ENCODE peak calls at places on chromosomes 7 and 10, in nine cellular contexts. One of them, this sample, is unnamed. For H3K36me3, the result is how much of the 10 kb centered on the place peaks cover.

GRCh38 chr7:144869072-144869471 is 33.2 kb upstream of the TPK1 start:
- DNase-seq in HCT116: no peak
- DNase-seq in neural progenitor cell: no peak
- DNase-seq in MM.1S: no peak
- DNase-seq in GM23338: peak
- DNase-seq in PC-3: no peak
- DNase-seq in GM23248: no peak
- DNase-seq in hepatocyte: no peak
- DNase-seq in SK-N-SH: no peak
- DNase-seq in this sample: no peak

GRCh38 chr7:143988986-143989745 is 11.0 kb upstream of the OR6B1 start:
- DNase-seq in HCT116: no peak
- DNase-seq in neural progenitor cell: no peak
- DNase-seq in MM.1S: no peak
- DNase-seq in GM23338: no peak
- DNase-seq in PC-3: no peak
- DNase-seq in GM23248: peak
- DNase-seq in hepatocyte: no peak
- DNase-seq in SK-N-SH: no peak
- DNase-seq in this sample: no peak

GRCh38 chr10:71547841-71548493 is 151.2 kb downstream of the CDH23 start:
- DNase-seq in HCT116: no peak
- DNase-seq in neural progenitor cell: peak
- DNase-seq in MM.1S: no peak
- DNase-seq in GM23338: no peak
- DNase-seq in PC-3: no peak
- DNase-seq in GM23248: no peak
- DNase-seq in hepatocyte: peak
- DNase-seq in SK-N-SH: no peak
- DNase-seq in this sample: no peak

GRCh38 chr10:104809288-104810090 is 168.4 kb downstream of the SORCS3 start:
- DNase-seq in HCT116: peak
- DNase-seq in neural progenitor cell: no peak
- DNase-seq in MM.1S: peak
- DNase-seq in GM23338: peak
- DNase-seq in PC-3: peak
- DNase-seq in GM23248: peak
- DNase-seq in hepatocyte: peak
- DNase-seq in SK-N-SH: no peak
- DNase-seq in this sample: no peak

GRCh38 chr7:127532736-127533135 is 52.7 kb downstream of the GCC1 start:
- DNase-seq in HCT116: no peak
- DNase-seq in neural progenitor cell: no peak
- DNase-seq in MM.1S: no peak
- DNase-seq in GM23338: no peak
- DNase-seq in PC-3: no peak
- DNase-seq in GM23248: no peak
- DNase-seq in hepatocyte: no peak
- DNase-seq in SK-N-SH: no peak
- DNase-seq in this sample: no peak

GRCh38 chr10:128144547-128144946 is 18.3 kb upstream of the MKI67 start:
- DNase-seq in HCT116: no peak
- DNase-seq in neural progenitor cell: no peak
- DNase-seq in MM.1S: no peak
- DNase-seq in GM23338: no peak
- DNase-seq in PC-3: no peak
- DNase-seq in GM23248: no peak
- DNase-seq in hepatocyte: no peak
- DNase-seq in SK-N-SH: no peak
- DNase-seq in this sample: no peak

GRCh38 chr10:3497581-3497980 is 287.4 kb downstream of the KLF6 start:
- DNase-seq in HCT116: no peak
- DNase-seq in neural progenitor cell: no peak
- DNase-seq in MM.1S: no peak
- DNase-seq in GM23338: no peak
- DNase-seq in PC-3: no peak
- DNase-seq in GM23248: no peak
- DNase-seq in hepatocyte: no peak
- DNase-seq in SK-N-SH: no peak
- DNase-seq in this sample: no peak

GRCh38 chr10:21925851-21926250 is 77.7 kb downstream of the DNAJC1 start:
- DNase-seq in HCT116: no peak
- DNase-seq in neural progenitor cell: no peak
- DNase-seq in MM.1S: no peak
- DNase-seq in GM23338: no peak
- DNase-seq in PC-3: no peak
- DNase-seq in GM23248: no peak
- DNase-seq in hepatocyte: no peak
- DNase-seq in SK-N-SH: no peak
- DNase-seq in this sample: no peak

GRCh38 chr10:61752111-61753011 is 89.6 kb downstream of the CABCOCO1 start:
- DNase-seq in HCT116: peak
- DNase-seq in neural progenitor cell: no peak
- DNase-seq in MM.1S: peak
- DNase-seq in GM23338: no peak
- DNase-seq in PC-3: peak
- DNase-seq in GM23248: peak
- DNase-seq in hepatocyte: peak
- DNase-seq in SK-N-SH: no peak
- DNase-seq in this sample: peak

GRCh38 chr10:61749271-61749670 is 86.5 kb downstream of the CABCOCO1 start:
- DNase-seq in HCT116: no peak
- DNase-seq in neural progenitor cell: no peak
- DNase-seq in MM.1S: no peak
- DNase-seq in GM23338: no peak
- DNase-seq in PC-3: peak
- DNase-seq in GM23248: no peak
- DNase-seq in hepatocyte: no peak
- DNase-seq in SK-N-SH: no peak
- DNase-seq in this sample: no peak

GRCh38 chr10:61751599-61751998 is 88.9 kb downstream of the CABCOCO1 start:
- DNase-seq in HCT116: no peak
- DNase-seq in neural progenitor cell: no peak
- DNase-seq in MM.1S: no peak
- DNase-seq in GM23338: no peak
- DNase-seq in PC-3: peak
- DNase-seq in GM23248: peak
- DNase-seq in hepatocyte: no peak
- DNase-seq in SK-N-SH: no peak
- DNase-seq in this sample: no peak

GRCh38 chr10:61753453-61753852 is 90.7 kb downstream of the CABCOCO1 start:
- DNase-seq in HCT116: no peak
- DNase-seq in neural progenitor cell: no peak
- DNase-seq in MM.1S: no peak
- DNase-seq in GM23338: no peak
- DNase-seq in PC-3: no peak
- DNase-seq in GM23248: no peak
- DNase-seq in hepatocyte: no peak
- DNase-seq in SK-N-SH: no peak
- DNase-seq in this sample: no peak

DNA sequence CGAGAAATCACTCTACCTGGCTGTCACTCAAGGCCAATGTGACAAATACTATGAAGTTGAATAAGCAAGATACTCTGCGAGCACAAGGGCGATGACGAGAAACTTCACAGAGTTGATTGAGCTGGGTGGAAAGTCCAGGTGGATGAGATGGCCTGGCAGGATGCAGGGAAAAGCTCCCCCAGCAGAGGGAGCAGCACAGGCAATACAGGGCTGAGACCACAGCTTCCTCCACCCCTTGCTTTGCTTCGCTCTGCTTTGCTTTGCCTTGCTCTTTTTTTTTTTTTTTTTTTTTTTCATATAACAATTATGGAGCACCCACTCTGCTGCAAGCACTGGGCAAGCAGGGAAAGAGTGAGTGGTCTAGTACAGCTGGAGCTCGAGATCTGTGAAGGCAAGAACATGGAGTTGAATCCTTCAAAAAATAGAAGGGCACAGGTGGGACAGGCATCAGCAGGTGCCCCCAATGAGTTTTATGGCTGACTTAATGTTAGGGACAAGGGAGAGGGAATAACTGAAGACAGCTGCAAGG is 88.3 kb downstream of the CABCOCO1 start:
- DNase-seq in HCT116: peak
- DNase-seq in neural progenitor cell: peak
- DNase-seq in MM.1S: peak
- DNase-seq in GM23338: peak
- DNase-seq in PC-3: peak
- DNase-seq in GM23248: peak
- DNase-seq in hepatocyte: peak
- DNase-seq in SK-N-SH: peak
- DNase-seq in this sample: peak
- TF ChIP-seq EZH2phosphoT487 in HCT116: no peak
- TF ChIP-seq EZH2phosphoT487 in neural progenitor cell: no peak
- TF ChIP-seq EZH2phosphoT487 in MM.1S: no peak
- TF ChIP-seq EZH2phosphoT487 in GM23338: no peak
- TF ChIP-seq EZH2phosphoT487 in PC-3: no peak
- TF ChIP-seq EZH2phosphoT487 in GM23248: no peak
- TF ChIP-seq EZH2phosphoT487 in hepatocyte: no peak
- TF ChIP-seq EZH2phosphoT487 in SK-N-SH: no peak
- TF ChIP-seq EZH2phosphoT487 in this sample: no peak

GRCh38 chr10:131938681-131939080 is 37.9 kb downstream of the PPP2R2D start:
- DNase-seq in HCT116: no peak
- DNase-seq in neural progenitor cell: no peak
- DNase-seq in MM.1S: no peak
- DNase-seq in GM23338: no peak
- DNase-seq in PC-3: no peak
- DNase-seq in GM23248: no peak
- DNase-seq in hepatocyte: no peak
- DNase-seq in SK-N-SH: no peak
- DNase-seq in this sample: no peak

GRCh38 chr10:131946880-131947279 is 34.8 kb downstream of the BNIP3 start:
- DNase-seq in HCT116: no peak
- DNase-seq in neural progenitor cell: no peak
- DNase-seq in MM.1S: no peak
- DNase-seq in GM23338: no peak
- DNase-seq in PC-3: peak
- DNase-seq in GM23248: no peak
- DNase-seq in hepatocyte: no peak
- DNase-seq in SK-N-SH: no peak
- DNase-seq in this sample: no peak

GRCh38 chr10:131946321-131946751 is 35.4 kb downstream of the BNIP3 start:
- DNase-seq in HCT116: no peak
- DNase-seq in neural progenitor cell: no peak
- DNase-seq in MM.1S: no peak
- DNase-seq in GM23338: no peak
- DNase-seq in PC-3: peak
- DNase-seq in GM23248: peak
- DNase-seq in hepatocyte: no peak
- DNase-seq in SK-N-SH: no peak
- DNase-seq in this sample: no peak

GRCh38 chr10:131942455-131942854 is 39.3 kb downstream of the BNIP3 start:
- DNase-seq in HCT116: no peak
- DNase-seq in neural progenitor cell: no peak
- DNase-seq in MM.1S: no peak
- DNase-seq in GM23338: no peak
- DNase-seq in PC-3: no peak
- DNase-seq in GM23248: no peak
- DNase-seq in hepatocyte: no peak
- DNase-seq in SK-N-SH: no peak
- DNase-seq in this sample: no peak

DNA sequence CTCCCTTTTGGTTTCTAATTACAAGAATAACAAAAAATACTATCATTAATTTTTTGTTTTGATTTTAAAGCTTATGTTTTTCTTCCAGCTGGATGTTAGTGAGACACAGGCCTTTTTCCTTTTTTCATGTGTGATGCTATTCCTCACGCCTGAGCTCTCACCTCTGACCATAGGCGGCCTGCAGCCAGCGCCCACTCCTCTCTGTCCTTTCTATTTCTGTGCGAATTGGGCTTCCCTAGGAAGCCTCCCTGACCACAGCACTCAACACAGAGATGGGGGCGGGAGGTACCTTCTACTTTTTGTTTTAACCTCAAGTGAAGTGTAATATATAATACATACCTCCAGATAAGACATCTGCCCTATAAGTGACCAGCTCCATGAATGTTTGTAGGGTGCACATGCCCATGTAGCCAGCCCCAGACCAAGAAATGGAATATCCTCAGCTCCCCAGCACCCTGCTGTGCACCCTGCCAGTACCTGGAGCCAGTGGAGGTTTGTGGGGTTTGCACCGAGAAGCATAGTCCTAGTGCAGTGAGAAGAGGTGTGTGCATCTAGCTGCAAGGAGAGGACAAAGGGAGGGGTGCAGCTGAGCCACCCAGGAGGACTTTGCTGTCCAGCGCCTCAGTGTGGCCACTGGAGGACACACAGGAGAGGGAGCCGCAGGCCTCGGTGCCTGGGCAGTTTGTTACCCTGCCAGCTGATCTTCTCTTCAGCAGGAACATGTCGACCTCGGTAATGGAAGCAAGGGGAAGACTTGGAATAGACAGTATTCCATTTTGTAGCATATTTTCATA is 38.5 kb downstream of the BNIP3 start:
- DNase-seq in HCT116: no peak
- DNase-seq in neural progenitor cell: peak
- DNase-seq in MM.1S: no peak
- DNase-seq in GM23338: peak
- DNase-seq in PC-3: peak
- DNase-seq in GM23248: peak
- DNase-seq in hepatocyte: no peak
- DNase-seq in SK-N-SH: peak
- DNase-seq in this sample: no peak
- H3K36me3 ChIP-seq in HCT116: under half
- H3K36me3 ChIP-seq in neural progenitor cell: under half
- H3K36me3 ChIP-seq in MM.1S: under half
- H3K36me3 ChIP-seq in GM23338: under half
- H3K36me3 ChIP-seq in PC-3: under half
- H3K36me3 ChIP-seq in GM23248: under half
- H3K36me3 ChIP-seq in hepatocyte: under half
- H3K36me3 ChIP-seq in SK-N-SH: half or more
- H3K36me3 ChIP-seq in this sample: half or more

DNA sequence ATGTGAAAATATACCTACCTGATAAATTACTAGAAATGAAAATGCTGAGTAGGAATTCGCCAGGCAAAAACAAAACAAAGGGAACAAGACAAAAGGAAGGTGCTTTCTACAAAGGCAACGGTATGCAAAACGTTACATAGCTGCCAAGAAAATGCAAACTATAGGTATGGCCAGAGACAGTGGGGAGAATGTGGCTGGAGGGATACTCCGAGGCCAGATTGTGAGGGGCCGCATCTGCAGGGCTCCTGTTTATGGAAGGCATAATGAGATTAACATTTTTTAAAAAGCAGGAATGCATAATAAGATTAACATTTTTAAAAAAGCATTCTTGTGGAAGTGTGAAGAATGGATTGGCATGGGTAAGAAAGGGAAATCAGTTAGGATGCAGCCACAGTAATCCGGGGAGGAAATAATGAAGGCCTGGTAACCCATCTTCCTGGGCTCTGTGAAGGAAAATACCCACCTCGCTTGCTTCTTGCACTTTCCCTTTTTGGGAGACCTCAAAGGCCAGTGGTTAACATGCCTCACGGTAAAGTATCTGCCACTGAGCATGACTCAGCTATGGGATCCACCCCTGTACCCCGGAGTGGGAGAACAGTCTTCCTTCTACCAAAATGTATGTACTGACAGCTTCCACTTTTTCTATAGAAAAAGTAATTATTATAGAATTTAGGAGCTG is 145.8 kb upstream of the LRRN3 start:
- DNase-seq in HCT116: no peak
- DNase-seq in neural progenitor cell: peak
- DNase-seq in MM.1S: no peak
- DNase-seq in GM23338: peak
- DNase-seq in PC-3: no peak
- DNase-seq in GM23248: no peak
- DNase-seq in hepatocyte: no peak
- DNase-seq in SK-N-SH: no peak
- DNase-seq in this sample: no peak
- H3K4me2 ChIP-seq in HCT116: no peak
- H3K4me2 ChIP-seq in neural progenitor cell: peak
- H3K4me2 ChIP-seq in MM.1S: no peak
- H3K4me2 ChIP-seq in GM23338: peak
- H3K4me2 ChIP-seq in PC-3: no peak
- H3K4me2 ChIP-seq in GM23248: no peak
- H3K4me2 ChIP-seq in hepatocyte: no peak
- H3K4me2 ChIP-seq in SK-N-SH: no peak
- H3K4me2 ChIP-seq in this sample: no peak

DNA sequence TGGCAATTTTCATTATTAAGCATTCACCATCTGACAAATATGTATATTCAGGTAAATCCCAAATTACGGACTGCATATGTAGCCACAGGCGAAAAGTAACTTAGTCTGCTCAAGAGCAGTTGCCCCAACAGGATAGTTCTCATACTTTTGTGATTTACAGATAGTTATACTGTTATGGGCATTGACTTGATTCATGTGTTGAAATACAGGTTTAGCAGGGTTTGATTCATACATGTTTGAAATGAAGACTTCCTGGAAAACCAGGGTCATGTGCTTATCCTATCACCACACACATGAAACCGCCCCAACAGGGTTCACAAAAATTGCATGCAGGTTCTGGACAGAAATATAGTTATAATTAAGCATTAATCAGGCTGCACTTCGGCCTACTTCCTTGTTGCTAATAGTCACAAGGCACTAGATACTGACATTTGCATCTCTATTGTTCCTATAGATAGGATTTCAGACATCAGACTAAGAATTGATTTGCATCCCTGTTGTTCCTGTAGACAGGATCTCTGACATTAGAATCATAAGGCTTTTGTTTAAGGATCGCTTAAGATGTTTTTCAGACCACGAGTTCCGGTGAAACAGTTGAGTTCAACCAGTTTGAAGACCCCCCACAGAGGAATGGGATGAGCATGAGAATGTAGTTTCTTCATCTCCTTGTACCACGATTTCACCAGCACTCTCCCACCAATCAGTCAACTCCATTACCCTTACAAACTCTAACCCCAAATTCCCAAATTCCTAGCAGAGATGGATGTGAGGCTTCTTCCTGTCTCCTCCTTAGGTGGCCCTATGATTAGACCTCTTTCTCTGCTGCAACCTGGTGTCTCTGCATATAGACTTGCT is 2.0 kb upstream of the ZNF398 start:
- DNase-seq in HCT116: peak
- DNase-seq in neural progenitor cell: peak
- DNase-seq in MM.1S: no peak
- DNase-seq in GM23338: peak
- DNase-seq in PC-3: peak
- DNase-seq in GM23248: peak
- DNase-seq in hepatocyte: peak
- DNase-seq in SK-N-SH: no peak
- DNase-seq in this sample: peak
- TF ChIP-seq EZH2phosphoT487 in HCT116: no peak
- TF ChIP-seq EZH2phosphoT487 in neural progenitor cell: no peak
- TF ChIP-seq EZH2phosphoT487 in MM.1S: no peak
- TF ChIP-seq EZH2phosphoT487 in GM23338: no peak
- TF ChIP-seq EZH2phosphoT487 in PC-3: no peak
- TF ChIP-seq EZH2phosphoT487 in GM23248: no peak
- TF ChIP-seq EZH2phosphoT487 in hepatocyte: no peak
- TF ChIP-seq EZH2phosphoT487 in SK-N-SH: no peak
- TF ChIP-seq EZH2phosphoT487 in this sample: no peak

This sample was measured in OCI-LY7.